ENCODE peak calls at places on chromosome 15, in five cellular contexts. A is IMR-90; S is lower lobe of right lung; C is CD4-positive, CD25-positive, alpha-beta regulatory T cell; V is ovary. K is an unnamed sample.

GRCh38 chr15:83282859-83283812 is 1.3 kb downstream of the BNC1 start:
- DNase-seq in A (no peak), S (no peak), C (no peak), V (no peak), K (no peak)

GRCh38 chr15:73935547-73935946 is 9.3 kb downstream of the LOXL1 start:
- DNase-seq in A (peak; percentile 47), S (peak; percentile 24), C (no peak), V (no peak), K (no peak)

GRCh38 chr15:92595506-92596337 is 59.9 kb downstream of the FAM174B start:
- DNase-seq in A (no peak), S (no peak), C (no peak), V (no peak), K (no peak)

GRCh38 chr15:74392402-74392876 is 25.0 kb upstream of the CYP11A1 start:
- DNase-seq in A (peak; percentile 48), S (no peak), C (no peak), V (no peak), K (no peak)

GRCh38 chr15:65306551-65306950 is 2.1 kb downstream of the RNU5B-1 start:
- DNase-seq in A (no peak), S (no peak), C (no peak), V (no peak), K (no peak)

GRCh38 chr15:101406014-101406413 is 83.5 kb downstream of the PCSK6 start:
- DNase-seq in A (no peak), S (no peak), C (no peak), V (no peak), K (no peak)

GRCh38 chr15:29348308-29348914 is 78.8 kb upstream of the NSMCE3 start:
- DNase-seq in A (no peak), S (no peak), C (no peak), V (no peak), K (peak; percentile 75)

GRCh38 chr15:78419331-78419730 is 18.7 kb upstream of the IREB2 start:
- DNase-seq in A (no peak), S (no peak), C (no peak), V (no peak), K (no peak)

GRCh38 chr15:49279481-49280186 is 109.6 kb downstream of the GALK2 start:
- DNase-seq in A (no peak), S (no peak), C (no peak), V (no peak), K (no peak)

GRCh38 chr15:87154771-87155170 is 1075.1 kb downstream of the AGBL1 start:
- DNase-seq in A (peak; percentile 52), S (no peak), C (no peak), V (no peak), K (no peak)

GRCh38 chr15:89143503-89144162 is 55.4 kb downstream of the ABHD2 start:
- DNase-seq in A (peak; percentile 90), S (no peak), C (no peak), V (no peak), K (no peak)

GRCh38 chr15:78056714-78057269 is 20.7 kb downstream of the TBC1D2B start:
- DNase-seq in A (peak; percentile 45), S (no peak), C (no peak), V (no peak), K (no peak)

GRCh38 chr15:20106026-20106425 is 435.6 kb downstream of the GOLGA6L6 start:
- DNase-seq in A (no peak), S (peak; percentile 56), C (no peak), V (peak; percentile 14), K (no peak)

GRCh38 chr15:78298983-78299301 is 467 bp downstream of the SKIC8 start:
- DNase-seq in A (peak; percentile 20), S (no peak), C (no peak), V (no peak), K (no peak)

GRCh38 chr15:79308874-79309273 is 2.0 kb upstream of the TMED3 start:
- DNase-seq in A (no peak), S (no peak), C (no peak), V (no peak), K (no peak)

GRCh38 chr15:92231461-92231860 is 162.2 kb upstream of the ST8SIA2 start:
- DNase-seq in A (no peak), S (no peak), C (no peak), V (no peak), K (no peak)

GRCh38 chr15:75578206-75578947 is 738 bp downstream of the PTPN9 start:
- DNase-seq in A (no peak), S (peak; percentile 62), C (peak; percentile 7), V (peak; percentile 30), K (peak; percentile 12)

GRCh38 chr15:26051771-26052685 is 188.9 kb upstream of the ATP10A start:
- DNase-seq in A (no peak), S (no peak), C (no peak), V (no peak), K (no peak)

GRCh38 chr15:34973512-34973911 is 4.0 kb upstream of the AQR start:
- DNase-seq in A (no peak), S (no peak), C (no peak), V (no peak), K (no peak)

GRCh38 chr15:35358824-35359223 is 187.1 kb downstream of the DPH6 start:
- DNase-seq in A (no peak), S (no peak), C (no peak), V (no peak), K (no peak)

GRCh38 chr15:32994810-32995424 is 199.6 kb downstream of the FMN1 start:
- DNase-seq in A (peak; percentile 74), S (no peak), C (no peak), V (no peak), K (no peak)

GRCh38 chr15:85414991-85415390 is 34.6 kb downstream of the AKAP13 start:
- DNase-seq in A (no peak), S (no peak), C (no peak), V (no peak), K (no peak)

GRCh38 chr15:85415779-85416178 is 35.4 kb downstream of the AKAP13 start:
- DNase-seq in A (peak; percentile 34), S (no peak), C (no peak), V (no peak), K (no peak)

GRCh38 chr15:85414495-85414894 is 34.1 kb downstream of the AKAP13 start:
- DNase-seq in A (peak; percentile 39), S (no peak), C (no peak), V (no peak), K (no peak)

GRCh38 chr15:85412956-85413854 is 32.8 kb downstream of the AKAP13 start:
- DNase-seq in A (peak; percentile 95), S (peak; percentile 61), C (peak; percentile 52), V (no peak), K (peak; percentile 30)

GRCh38 chr15:85414037-85414436 is 33.6 kb downstream of the AKAP13 start:
- DNase-seq in A (no peak), S (no peak), C (no peak), V (no peak), K (no peak)
- H3K4me1 ChIP-seq in A (peaks cover 8% of the 10 kb centered on the region), S (peaks cover 39% of the 10 kb centered on the region), C (peaks cover 28% of the 10 kb centered on the region), V (peaks cover 3% of the 10 kb centered on the region), K (no peaks in the 10 kb centered on the region)

DNA sequence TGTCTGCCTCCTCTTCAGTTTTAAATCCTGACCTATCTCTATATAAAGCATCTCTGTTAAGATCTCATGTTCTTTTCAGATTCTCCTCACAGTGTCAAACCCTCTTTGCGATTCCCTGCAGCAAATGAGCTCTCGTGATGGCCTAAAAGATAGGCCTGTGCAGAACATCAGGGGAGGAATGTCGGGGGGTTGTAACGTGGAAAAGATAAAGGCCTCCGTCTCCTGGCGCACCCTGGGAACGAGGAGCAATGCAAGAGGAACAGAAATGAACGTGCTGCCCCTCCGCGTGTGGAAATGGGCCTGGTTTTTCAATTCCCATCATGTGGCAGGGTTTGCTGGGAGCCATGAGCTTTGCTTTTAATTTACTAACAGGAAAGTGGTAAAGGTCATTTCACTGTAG is 285.0 kb upstream of the TPM1 start:
- DNase-seq in A (no peak), S (no peak), C (no peak), V (no peak), K (no peak)
- H3K27ac ChIP-seq in A (no peak overlapping the region), S (no peak overlapping the region), C (no peak overlapping the region), V (peak overlapping the region; percentile 55), K (no peak overlapping the region)

GRCh38 chr15:45604321-45604720 is 17.1 kb downstream of the BLOC1S6 start:
- DNase-seq in A (no peak), S (no peak), C (no peak), V (no peak), K (no peak)
- H3K4me1 ChIP-seq in A (no peaks in the 10 kb centered on the region), S (no peaks in the 10 kb centered on the region), C (no peaks in the 10 kb centered on the region), V (no peaks in the 10 kb centered on the region), K (no peaks in the 10 kb centered on the region)

DNA sequence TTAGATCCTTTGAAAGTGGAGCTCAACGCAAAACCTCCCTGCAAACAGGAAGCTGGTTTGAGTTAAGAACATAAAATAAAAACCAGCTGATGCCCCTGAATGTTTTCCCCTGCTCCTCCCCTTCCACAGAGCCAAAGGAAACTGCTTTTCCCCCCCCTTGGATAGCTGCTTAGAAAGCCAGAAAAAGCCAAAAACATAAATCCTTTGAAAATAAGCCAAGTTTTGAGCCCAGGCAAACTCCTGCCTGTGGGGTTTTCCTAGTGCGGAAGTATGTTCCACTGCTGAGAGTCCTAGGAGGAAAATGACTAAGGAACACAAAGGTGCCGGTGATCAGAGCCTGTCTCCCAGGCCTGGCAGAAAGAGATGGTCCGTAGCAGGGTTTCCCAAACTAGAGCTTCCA is 22.2 kb downstream of the MAPKBP1 start:
- DNase-seq in A (peak; percentile 68), S (no peak), C (no peak), V (no peak), K (no peak)
- H3K27ac ChIP-seq in A (peak overlapping the region; percentile 0), S (no peak overlapping the region), C (no peak overlapping the region), V (peak overlapping the region; percentile 39), K (peak overlapping the region; percentile 8)

GRCh38 chr15:98714906-98715305 is 66.6 kb downstream of the IGF1R start:
- DNase-seq in A (no peak), S (no peak), C (no peak), V (no peak), K (no peak)

GRCh38 chr15:98715401-98715800 is 67.1 kb downstream of the IGF1R start:
- DNase-seq in A (no peak), S (no peak), C (no peak), V (no peak), K (no peak)

GRCh38 chr15:98712845-98713584 is 64.7 kb downstream of the IGF1R start:
- DNase-seq in A (no peak), S (no peak), C (no peak), V (no peak), K (no peak)

GRCh38 chr15:98713585-98714001 is 65.3 kb downstream of the IGF1R start:
- DNase-seq in A (no peak), S (no peak), C (no peak), V (no peak), K (peak; percentile 47)

DNA sequence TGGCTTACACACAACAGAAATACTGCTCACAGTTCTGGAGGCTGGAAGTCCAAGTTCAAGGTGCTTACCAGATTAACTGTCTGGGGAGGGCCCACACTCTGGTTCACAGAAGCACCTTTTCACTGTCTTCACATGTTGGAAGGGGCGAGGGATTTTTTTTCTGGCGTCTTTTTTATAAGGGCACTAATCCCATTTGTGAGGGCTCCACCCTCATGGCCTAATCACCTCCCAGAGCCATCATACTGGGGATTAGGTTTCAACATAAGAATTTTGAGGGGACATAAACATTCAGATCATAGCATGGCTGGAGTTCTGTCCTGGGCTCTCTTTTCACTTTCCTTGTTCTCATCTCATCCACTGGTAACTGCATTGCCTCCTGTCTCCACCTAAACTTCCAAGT is 63.5 kb downstream of the IGF1R start:
- DNase-seq in A (no peak), S (no peak), C (no peak), V (no peak), K (no peak)
- H3K4me1 ChIP-seq in A (peaks cover 8% of the 10 kb centered on the region), S (peaks cover 41% of the 10 kb centered on the region), C (peaks cover 10% of the 10 kb centered on the region), V (peaks cover 34% of the 10 kb centered on the region), K (peaks cover 14% of the 10 kb centered on the region)